ENCODE peak calls at places on chromosomes 2 and 18, in six cellular contexts. V is heart right ventricle, L is stomach, Q is right lobe of liver, U is tibial nerve, F is endodermal cell. M is an unnamed sample. For H3K36me3 and H3K4me1, the result is how much of the 10 kb centered on the place peaks cover.

GRCh38 chr2:54928719-54929118 is 121.5 kb downstream of the RTN4 start:
- DNase-seq in V (no peak), L (no peak), Q (no peak), U (no peak), F (no peak), M (no peak)

GRCh38 chr2:236642584-236643291 is 73.1 kb downstream of the ACKR3 start:
- DNase-seq in V (peak), L (peak), Q (peak), U (peak), F (peak), M (no peak)

GRCh38 chr18:7940379-7940778 is 373.3 kb downstream of the PTPRM start:
- DNase-seq in V (no peak), L (no peak), Q (no peak), U (no peak), F (no peak), M (no peak)

GRCh38 chr2:196500686-196501431 is 138.7 kb upstream of the CCDC150 start:
- DNase-seq in V (no peak), L (no peak), Q (no peak), U (no peak), F (no peak), M (no peak)

GRCh38 chr2:49770919-49771318 is 616.6 kb upstream of the FSHR start:
- DNase-seq in V (peak), L (peak), Q (no peak), U (no peak), F (peak), M (peak)

GRCh38 chr18:79493211-79493800 is 97.6 kb downstream of the NFATC1 start:
- DNase-seq in V (no peak), L (no peak), Q (peak), U (no peak), F (no peak), M (no peak)

GRCh38 chr2:68151037-68151436 is 6.7 kb upstream of the PNO1 start:
- DNase-seq in V (no peak), L (no peak), Q (no peak), U (no peak), F (no peak), M (no peak)

GRCh38 chr2:113041871-113042270 is 10.8 kb downstream of the IL36B start:
- DNase-seq in V (no peak), L (no peak), Q (no peak), U (no peak), F (peak), M (no peak)

GRCh38 chr2:178324072-178324471 is 126.9 kb downstream of the PRKRA start:
- DNase-seq in V (no peak), L (no peak), Q (no peak), U (no peak), F (no peak), M (no peak)

GRCh38 chr2:19538411-19538963 is 180.1 kb upstream of the OSR1 start:
- DNase-seq in V (no peak), L (peak), Q (no peak), U (peak), F (no peak), M (no peak)

GRCh38 chr2:197711576-197711975 is 6.4 kb downstream of the MARS2 start:
- DNase-seq in V (no peak), L (no peak), Q (no peak), U (no peak), F (no peak), M (no peak)

GRCh38 chr2:16038586-16038985 is 98.2 kb downstream of the MYCN start:
- DNase-seq in V (no peak), L (no peak), Q (no peak), U (no peak), F (peak), M (no peak)

GRCh38 chr2:44107086-44107740 is 61.5 kb upstream of the PPM1B start:
- DNase-seq in V (no peak), L (no peak), Q (no peak), U (no peak), F (no peak), M (no peak)

GRCh38 chr2:191845876-191846786 is 757 bp downstream of the CAVIN2 start:
- DNase-seq in V (peak), L (no peak), Q (no peak), U (no peak), F (no peak), M (no peak)

DNA sequence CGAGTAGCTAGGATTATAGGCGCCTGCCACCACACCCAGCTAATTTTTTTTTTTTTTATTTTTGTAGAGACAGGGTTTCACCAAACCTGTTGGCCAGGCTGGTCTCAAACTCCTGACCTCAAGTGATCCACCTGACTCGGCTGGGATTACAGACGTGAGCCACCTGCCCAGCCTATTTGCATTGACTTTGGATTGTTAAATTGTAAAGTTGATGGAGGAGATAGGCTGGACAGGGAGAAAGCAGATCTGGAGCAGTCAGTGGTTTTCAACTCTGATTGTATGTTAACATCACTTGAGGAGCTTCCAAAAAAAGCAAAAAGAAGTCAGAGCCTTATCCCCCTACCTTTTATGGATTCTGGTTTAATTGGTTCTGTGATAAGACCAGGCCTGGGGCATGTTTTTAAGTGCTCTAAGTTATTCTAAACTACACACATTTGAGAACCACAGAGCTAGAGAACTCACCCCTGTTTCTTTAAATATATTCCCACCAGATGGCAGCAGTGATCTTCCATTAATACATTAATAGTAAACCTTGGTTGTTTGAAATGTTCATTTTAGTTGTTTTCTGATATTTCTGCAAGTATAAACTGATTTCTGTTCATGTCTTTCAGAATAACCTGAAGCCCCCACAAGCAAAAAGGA is 7.5 kb downstream of the C2orf49 start:
- DNase-seq in V (no peak), L (no peak), Q (no peak), U (peak), F (no peak), M (no peak)
- H3K36me3 ChIP-seq in V (half or more), L (half or more), Q (under half), U (half or more), F (half or more), M (under half)

DNA sequence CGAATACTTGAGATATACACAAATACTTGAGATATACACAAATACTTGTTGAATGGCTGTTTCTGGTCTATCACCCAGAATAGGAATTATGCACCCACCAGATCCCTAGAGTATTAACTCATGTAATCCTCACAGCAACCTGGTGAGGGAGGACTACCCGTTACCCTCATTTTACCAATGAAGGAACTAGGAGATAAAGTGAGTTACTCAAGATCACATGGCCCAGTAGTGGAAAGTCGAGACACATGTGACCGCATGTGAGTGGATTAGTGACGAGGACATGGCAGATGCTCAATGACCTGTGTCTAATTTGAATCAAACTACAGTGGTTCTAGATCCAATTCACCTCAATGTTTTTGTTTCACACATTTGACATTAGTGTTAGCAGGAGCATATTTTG is 2.4 kb downstream of the MOGAT1 start:
- DNase-seq in V (no peak), L (no peak), Q (no peak), U (no peak), F (no peak), M (no peak)
- H3K27ac ChIP-seq in V (no peak), L (no peak), Q (no peak), U (no peak), F (no peak), M (no peak)

DNA sequence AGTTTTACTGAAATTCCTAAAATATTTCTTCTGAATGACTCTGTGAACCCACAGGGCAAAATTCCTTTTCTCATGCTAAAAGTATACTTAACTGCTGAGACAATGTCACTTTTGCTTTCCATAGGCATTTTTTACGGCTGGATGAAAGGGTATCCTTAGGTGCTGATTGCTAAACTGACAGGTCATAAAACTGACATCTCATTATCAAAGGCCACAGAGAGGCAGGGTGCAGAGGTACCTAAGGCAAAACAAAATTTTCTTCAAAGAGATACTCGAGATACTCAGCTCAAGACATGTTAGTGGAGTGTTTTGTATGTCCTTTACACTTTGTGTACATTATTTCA is 62.0 kb upstream of the WDR75 start:
- DNase-seq in V (no peak), L (no peak), Q (no peak), U (no peak), F (no peak), M (no peak)
- H3K4me1 ChIP-seq in V (under half), L (under half), Q (under half), U (under half), F (under half), M (under half)

GRCh38 chr2:80020061-80020460 is 284.5 kb downstream of the LRRTM1 start:
- DNase-seq in V (no peak), L (no peak), Q (no peak), U (no peak), F (no peak), M (no peak)

GRCh38 chr2:80022018-80022417 is 282.5 kb downstream of the LRRTM1 start:
- DNase-seq in V (no peak), L (no peak), Q (no peak), U (no peak), F (no peak), M (no peak)

GRCh38 chr2:80014637-80015036 is 289.9 kb downstream of the LRRTM1 start:
- DNase-seq in V (no peak), L (no peak), Q (no peak), U (no peak), F (no peak), M (no peak)

GRCh38 chr2:80019571-80019970 is 285.0 kb downstream of the LRRTM1 start:
- DNase-seq in V (no peak), L (no peak), Q (no peak), U (no peak), F (no peak), M (no peak)

GRCh38 chr2:80016166-80016565 is 288.4 kb downstream of the LRRTM1 start:
- DNase-seq in V (no peak), L (no peak), Q (no peak), U (no peak), F (no peak), M (no peak)
- H3K36me3 ChIP-seq in V (under half), L (under half), Q (under half), U (under half), F (under half), M (under half)

DNA sequence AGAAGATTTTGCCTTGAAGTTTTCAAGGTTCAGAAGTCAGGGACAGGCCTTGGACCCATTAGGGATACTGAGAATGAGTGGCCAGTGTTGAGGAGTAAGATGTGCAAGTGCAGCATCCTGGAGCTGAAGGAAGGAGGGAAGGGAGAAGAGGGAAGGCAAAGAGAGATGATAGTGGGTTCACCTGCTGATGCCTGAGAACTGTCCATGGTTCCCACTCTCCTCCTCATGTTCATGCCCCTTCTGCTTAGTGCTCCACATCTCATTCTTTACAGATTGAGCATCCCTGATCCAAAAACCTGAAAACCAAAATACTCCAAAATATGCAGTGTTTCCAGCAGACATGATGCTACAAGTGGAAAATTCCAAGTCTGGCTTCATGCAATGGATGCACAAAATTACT is 137.8 kb downstream of the CCDC102B start:
- DNase-seq in V (no peak), L (no peak), Q (no peak), U (no peak), F (no peak), M (no peak)
- H3K27ac ChIP-seq in V (no peak), L (no peak), Q (no peak), U (no peak), F (no peak), M (no peak)

M was measured in pancreas.